ENCODE peak calls at places on chromosomes 6 and 20, in seven cellular contexts. N, G, B, U, Y, V and C are unnamed samples.

GRCh38 chr6:35288834-35289233 is 8.8 kb upstream of the DEF6 start:
- DNase-seq in V (no peak), Y (no peak), B (no peak), G (no peak), N (no peak), U (no peak), C (no peak)

GRCh38 chr20:40991181-40991889 is 37.3 kb upstream of the TOP1 start:
- DNase-seq in Y (no peak), U (no peak), B (peak; percentile 85), G (peak; percentile 36), N (no peak), V (no peak), C (no peak)

GRCh38 chr6:119442776-119443184 is 93.2 kb upstream of the MAN1A1 start:
- DNase-seq in V (no peak), Y (no peak), U (no peak), G (no peak), N (no peak), B (peak; percentile 57), C (no peak)

GRCh38 chr20:6265204-6265904 is 142.5 kb upstream of the FERMT1 start:
- DNase-seq in U (peak; percentile 22), N (no peak), V (no peak), Y (no peak), G (no peak), B (no peak), C (peak; percentile 30)

GRCh38 chr6:7684076-7684475 is 41.8 kb upstream of the BMP6 start:
- DNase-seq in G (no peak), U (no peak), V (no peak), N (no peak), Y (no peak), B (no peak), C (no peak)

GRCh38 chr6:45959534-45960195 is 56.0 kb downstream of the CLIC5 start:
- DNase-seq in U (no peak), G (no peak), N (no peak), Y (no peak), V (no peak), B (no peak), C (no peak)

GRCh38 chr6:130602151-130602770 is 224.9 kb upstream of the SMLR1 start:
- DNase-seq in U (no peak), Y (no peak), B (no peak), V (no peak), G (peak; percentile 21), N (no peak), C (no peak)

GRCh38 chr6:27119329-27119728 is 128.2 kb upstream of the PRSS16 start:
- DNase-seq in B (no peak), G (no peak), N (no peak), V (no peak), U (no peak), Y (no peak), C (no peak)

GRCh38 chr6:99143108-99143828 is 195.5 kb upstream of the FBXL4 start:
- DNase-seq in V (no peak), U (no peak), N (no peak), B (no peak), Y (no peak), G (no peak), C (no peak)

GRCh38 chr20:42350521-42350920 is 732.3 kb upstream of the CHD6 start:
- DNase-seq in V (no peak), G (no peak), N (no peak), B (no peak), Y (no peak), U (no peak), C (no peak)

GRCh38 chr20:45433316-45433715 is 17.4 kb downstream of the PIGT start:
- DNase-seq in U (no peak), N (peak; percentile 36), Y (no peak), B (no peak), G (no peak), V (no peak), C (no peak)

GRCh38 chr6:2917065-2917464 is 14.0 kb upstream of the SERPINB9 start:
- DNase-seq in B (no peak), Y (no peak), N (no peak), V (no peak), G (no peak), U (no peak), C (no peak)

GRCh38 chr6:41639556-41640371 is 1.5 kb downstream of the MDFI start:
- DNase-seq in U (no peak), V (no peak), Y (no peak), B (no peak), N (no peak), G (no peak), C (no peak)

GRCh38 chr6:12769556-12770255 is 53.1 kb downstream of the PHACTR1 start:
- DNase-seq in U (no peak), N (no peak), B (no peak), G (no peak), V (no peak), Y (no peak), C (no peak)

GRCh38 chr6:153312633-153313032 is 181.6 kb upstream of the RGS17 start:
- DNase-seq in Y (no peak), U (peak; percentile 75), N (peak; percentile 3), G (peak; percentile 49), V (no peak), B (peak; percentile 13), C (peak; percentile 12)

GRCh38 chr6:136341967-136342366 is 52.3 kb upstream of the BCLAF1 start:
- DNase-seq in N (no peak), Y (no peak), G (no peak), V (no peak), B (no peak), U (no peak), C (no peak)

GRCh38 chr6:27375613-27376079 is 12.9 kb upstream of the ZNF391 start:
- DNase-seq in V (no peak), Y (no peak), U (no peak), G (peak; percentile 29), B (no peak), N (no peak), C (no peak)

GRCh38 chr6:30884521-30885480 is 482 bp downstream of the DDR1 start:
- DNase-seq in U (peak; percentile 77), B (peak; percentile 41), G (peak; percentile 60), N (no peak), Y (no peak), V (no peak), C (no peak)

GRCh38 chr6:160882741-160883340 is 108.7 kb upstream of the MAP3K4 start:
- DNase-seq in N (no peak), Y (no peak), V (no peak), G (no peak), B (no peak), U (no peak), C (no peak)

GRCh38 chr6:133241901-133242760 is 974 bp downstream of the EYA4 start:
- DNase-seq in Y (no peak), N (no peak), U (peak; percentile 25), V (no peak), B (peak; percentile 27), G (no peak), C (no peak)

GRCh38 chr20:32886652-32887051 is 27.9 kb downstream of the EFCAB8 start:
- DNase-seq in G (no peak), U (no peak), Y (no peak), V (no peak), N (no peak), B (no peak), C (no peak)

GRCh38 chr6:142008776-142009175 is 123.9 kb upstream of the GJE1 start:
- DNase-seq in V (no peak), N (no peak), B (no peak), Y (no peak), U (no peak), G (no peak), C (no peak)

GRCh38 chr6:46102123-46102522 is 27.7 kb upstream of the ENPP4 start:
- DNase-seq in V (no peak), N (no peak), G (no peak), Y (no peak), U (no peak), B (no peak), C (no peak)

GRCh38 chr20:39877792-39878191 is 811.2 kb downstream of the MAFB start:
- DNase-seq in U (no peak), V (no peak), G (no peak), B (no peak), Y (no peak), N (no peak), C (no peak)

GRCh38 chr20:24502184-24502583 is 32.8 kb downstream of the SYNDIG1 start:
- DNase-seq in Y (no peak), U (peak; percentile 51), G (no peak), B (no peak), N (peak; percentile 26), V (no peak), C (no peak)

GRCh38 chr6:167005350-167006159 is 6.4 kb downstream of the CEP43 start:
- DNase-seq in Y (no peak), B (no peak), U (peak; percentile 59), G (no peak), V (no peak), N (no peak), C (no peak)